ENCODE peak calls at places on chromosomes 5 and 9, in four cellular contexts. E is Peyer's patch, W is breast epithelium, C is body of pancreas. H is an unnamed sample. For H3K36me3, the result is how much of the 10 kb centered on the place peaks cover.

GRCh38 chr5:170252710-170253350 is 20.0 kb downstream of the C5orf58 start:
- DNase-seq in C (no peak), E (no peak), W (no peak), H (no peak)

GRCh38 chr5:39992617-39993203 is 567.9 kb upstream of the DAB2 start:
- DNase-seq in C (no peak), E (no peak), W (no peak), H (no peak)

GRCh38 chr9:20980713-20981481 is 50.5 kb downstream of the HACD4 start:
- DNase-seq in C (no peak), W (no peak), E (no peak), H (no peak)

GRCh38 chr5:74576941-74577456 is 63.5 kb downstream of the ENC1 start:
- DNase-seq in W (no peak), E (no peak), C (no peak), H (no peak)

GRCh38 chr9:130731355-130731754 is 37.8 kb downstream of the EXOSC2 start:
- DNase-seq in W (no peak), E (no peak), C (no peak), H (no peak)

GRCh38 chr9:130745210-130745800 is 51.7 kb downstream of the EXOSC2 start:
- DNase-seq in C (no peak), E (no peak), W (no peak), H (no peak)

GRCh38 chr5:154418344-154418820 is 27.4 kb upstream of the SAP30L start:
- DNase-seq in C (peak), E (peak), W (no peak), H (no peak)

GRCh38 chr5:59138509-59138908 is 555.6 kb downstream of the RAB3C start:
- DNase-seq in E (no peak), C (no peak), W (no peak), H (no peak)

GRCh38 chr5:82174128-82174918 is 103.8 kb downstream of the RPS23 start:
- DNase-seq in W (no peak), E (peak), C (peak), H (peak)

GRCh38 chr5:67998709-67999251 is 216.8 kb upstream of the PIK3R1 start:
- DNase-seq in E (peak), W (peak), C (no peak), H (peak)

GRCh38 chr9:27572918-27573698 is at the start of gene C9orf72:
- DNase-seq in W (no peak), E (peak), C (peak), H (peak)

GRCh38 chr5:133690746-133691145 is 78.4 kb upstream of the FSTL4 start:
- DNase-seq in E (no peak), W (no peak), C (no peak), H (no peak)

GRCh38 chr9:84670106-84670800 is 724 bp downstream of the NTRK2 start:
- DNase-seq in C (peak), E (no peak), W (no peak), H (no peak)

GRCh38 chr9:76321185-76321828 is 72.9 kb downstream of the RFK start:
- DNase-seq in E (no peak), W (no peak), C (no peak), H (no peak)

GRCh38 chr5:20020235-20020634 is 32.2 kb upstream of the CDH18 start:
- DNase-seq in E (no peak), W (no peak), C (no peak), H (no peak)

GRCh38 chr9:92191801-92192200 is 76.6 kb upstream of the SPTLC1 start:
- DNase-seq in C (no peak), E (no peak), W (no peak), H (no peak)

GRCh38 chr9:37371565-37372464 is 50.7 kb upstream of the GRHPR start:
- DNase-seq in E (peak), W (no peak), C (no peak), H (no peak)

GRCh38 chr9:113636693-113637092 is 173.2 kb downstream of the RGS3 start:
- DNase-seq in C (no peak), W (no peak), E (no peak), H (no peak)

DNA sequence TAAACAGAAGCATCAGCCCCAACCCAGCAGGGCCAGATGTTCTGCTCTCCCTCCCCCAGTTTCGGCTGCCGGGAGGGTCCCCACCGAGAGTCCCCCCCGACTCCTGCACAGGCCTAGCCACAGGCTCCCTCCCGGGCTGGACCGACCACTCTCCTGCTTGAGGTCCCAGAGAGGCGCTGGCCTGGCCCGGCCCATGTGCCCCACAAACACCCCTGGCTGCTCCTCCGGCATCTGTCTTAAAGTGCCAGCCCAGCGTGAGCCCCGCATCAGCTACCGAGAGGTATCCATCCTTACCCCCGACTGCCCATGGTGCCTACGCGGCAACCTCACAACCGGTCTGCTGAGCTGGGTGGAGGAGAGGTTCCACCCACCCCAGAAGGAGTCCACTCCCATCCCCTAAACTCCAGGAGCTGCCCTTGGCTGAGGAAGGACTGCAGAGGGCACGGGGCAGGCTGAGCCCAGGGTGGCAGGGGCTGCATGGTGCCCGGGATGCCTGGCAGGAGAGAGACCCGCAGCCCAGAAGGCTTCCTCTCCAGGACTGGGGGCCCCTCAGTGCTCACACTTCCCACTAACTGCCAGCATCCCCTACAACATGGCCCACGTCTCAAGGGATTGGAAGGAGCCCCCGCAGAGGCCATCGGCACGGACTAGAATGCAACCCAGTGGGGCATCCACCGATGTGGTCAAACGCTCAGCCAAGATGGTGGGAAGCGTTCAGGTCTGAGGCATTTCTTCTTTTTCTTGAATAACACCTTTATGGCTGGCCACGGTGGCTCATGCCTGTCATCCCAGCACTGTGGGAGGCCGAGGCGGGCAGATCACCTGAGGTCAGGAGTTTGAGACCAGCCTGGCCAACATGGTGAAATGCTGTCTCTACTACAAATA is 15.6 kb upstream of the EGFL7 start:
- DNase-seq in W (no peak), C (no peak), E (no peak), H (no peak)
- H3K4me3 ChIP-seq in W (peak), C (no peak), E (no peak), H (no peak)

GRCh38 chr5:145859897-145860296 is 12.9 kb downstream of the GRXCR2 start:
- DNase-seq in E (no peak), C (no peak), W (no peak), H (no peak)
- TF ChIP-seq CTCF in E (peak), C (no peak), W (no peak), H (no peak)

DNA sequence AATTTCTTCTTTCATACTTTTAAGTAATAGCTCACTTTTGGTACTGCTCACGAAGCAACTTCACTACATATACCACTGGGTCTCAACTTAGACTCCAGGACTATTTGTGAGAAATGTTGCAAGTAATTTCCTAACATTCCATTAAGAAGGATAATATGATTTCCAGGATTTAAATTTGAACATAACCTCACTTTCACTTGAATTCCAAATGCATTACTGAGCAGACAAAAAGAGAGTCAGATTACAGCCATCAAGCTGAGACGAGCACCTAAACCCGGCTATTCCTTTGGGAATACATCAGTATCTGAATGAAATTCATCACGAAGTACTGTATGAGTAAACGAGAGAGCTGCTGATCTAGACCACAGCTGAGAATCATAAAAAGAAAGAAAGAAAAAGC is 47.3 kb downstream of the LIFR start:
- DNase-seq in E (no peak), W (no peak), C (no peak), H (no peak)
- H3K36me3 ChIP-seq in E (under half), W (under half), C (under half), H (under half)

GRCh38 chr5:37841223-37841622 is 1.4 kb upstream of the GDNF start:
- DNase-seq in W (no peak), E (no peak), C (no peak), H (no peak)
- H3K4me3 ChIP-seq in W (no peak), E (no peak), C (no peak), H (no peak)

H was measured in mucosa of descending colon.